ENCODE peak calls at places on chromosomes 13 and 19, in seven cellular contexts. L is lower leg skin; J is glutamatergic neuron; X is activated CD8-positive, alpha-beta T cell treated with anti-CD3 and anti-CD28 coated beads for 36 hours; R is cardiac muscle cell; E is progenitor cell of endocrine pancreas; Y is breast epithelium. F is an unnamed sample.
A peak's percentile ranks its signal among the peaks of the same experiment; 100 is the strongest.

GRCh38 chr19:41441321-41441945 is 1.5 kb upstream of the ERICH4 start:
- DNase-seq in R (no peak), X (no peak), J (no peak), E (no peak), L (peak; percentile 59), Y (no peak), F (no peak)

GRCh38 chr19:19185853-19186728 is 5.9 kb downstream of the BORCS8 start:
- DNase-seq in X (peak; percentile 64), R (peak; percentile 56), L (no peak), J (peak; percentile 62), Y (no peak), E (peak; percentile 31), F (no peak)

GRCh38 chr13:27712421-27712820 is 79.9 kb upstream of the GSX1 start:
- DNase-seq in X (peak; percentile 21), L (no peak), Y (no peak), J (no peak), R (peak; percentile 34), E (no peak), F (no peak)

GRCh38 chr19:17052439-17052838 is 22.8 kb downstream of the HAUS8 start:
- DNase-seq in Y (no peak), R (peak; percentile 60), E (no peak), X (peak; percentile 24), L (no peak), J (peak; percentile 69), F (no peak)

GRCh38 chr13:91426913-91427312 is 28.5 kb downstream of the GPC5 start:
- DNase-seq in R (no peak), E (no peak), J (no peak), X (no peak), L (no peak), Y (no peak), F (no peak)

GRCh38 chr13:83065136-83065535 is 817.1 kb downstream of the SLITRK1 start:
- DNase-seq in E (no peak), R (no peak), Y (peak; percentile 80), L (peak; percentile 90), X (no peak), J (no peak), F (no peak)

GRCh38 chr13:74134777-74135305 is 637 bp upstream of the KLF12 start:
- DNase-seq in J (peak; percentile 67), L (peak; percentile 86), Y (no peak), X (peak; percentile 85), E (peak; percentile 50), R (peak; percentile 71), F (peak; percentile 76)

GRCh38 chr19:2811735-2812413 is 7.8 kb upstream of the ZNF554 start:
- DNase-seq in E (no peak), R (no peak), Y (no peak), X (no peak), L (no peak), J (no peak), F (no peak)

GRCh38 chr13:105721056-105721455 is 814.4 kb downstream of the EFNB2 start:
- DNase-seq in J (no peak), R (no peak), L (no peak), Y (no peak), X (no peak), E (no peak), F (no peak)

GRCh38 chr19:17555929-17556813 is 722 bp downstream of the COLGALT1 start:
- DNase-seq in Y (no peak), E (no peak), R (peak; percentile 44), L (peak; percentile 94), X (peak; percentile 41), J (peak; percentile 63), F (no peak)

GRCh38 chr19:4414144-4414799 is 11.8 kb downstream of the CHAF1A start:
- DNase-seq in E (no peak), J (no peak), R (no peak), Y (no peak), L (no peak), X (no peak), F (no peak)

GRCh38 chr19:35404879-35405622 is 34.2 kb downstream of the GPR42 start:
- DNase-seq in X (peak; percentile 81), J (no peak), L (no peak), E (no peak), Y (peak; percentile 30), R (no peak), F (no peak)

GRCh38 chr19:33350538-33351309 is 22.8 kb upstream of the CEBPG start:
- DNase-seq in X (no peak), J (no peak), E (no peak), Y (peak; percentile 87), R (no peak), L (peak; percentile 90), F (no peak)

GRCh38 chr19:29702161-29702957 is 12.7 kb downstream of the C19orf12 start:
- DNase-seq in L (no peak), X (no peak), J (no peak), E (no peak), Y (no peak), R (no peak), F (no peak)

GRCh38 chr19:33175886-33176669 is 18.1 kb upstream of the LRP3 start:
- DNase-seq in Y (peak; percentile 22), L (peak; percentile 91), R (peak; percentile 56), E (peak; percentile 23), J (peak; percentile 31), X (peak; percentile 21), F (no peak)

GRCh38 chr19:33374406-33374703 is 846 bp downstream of the CEBPG start:
- DNase-seq in E (no peak), Y (no peak), X (peak; percentile 16), R (peak; percentile 42), L (peak; percentile 83), J (no peak), F (no peak)

GRCh38 chr13:38759390-38759789 is 72.5 kb downstream of the FREM2 start:
- DNase-seq in E (no peak), L (no peak), J (no peak), X (no peak), Y (no peak), R (no peak), F (no peak)

GRCh38 chr19:58556633-58557252 is 1.7 kb downstream of the UBE2M start:
- DNase-seq in R (no peak), J (no peak), L (peak; percentile 78), X (no peak), E (no peak), Y (no peak), F (peak; percentile 14)

GRCh38 chr13:39945226-39945625 is 289.8 kb downstream of the COG6 start:
- DNase-seq in E (no peak), L (no peak), Y (no peak), R (no peak), X (no peak), J (no peak), F (no peak)

GRCh38 chr13:101065314-101065713 is 351.0 kb downstream of the NALCN start:
- DNase-seq in R (no peak), E (no peak), J (no peak), Y (no peak), L (no peak), X (no peak), F (no peak)

GRCh38 chr13:87678353-87678752 is 7.2 kb downstream of the SLITRK5 start:
- DNase-seq in L (no peak), J (no peak), X (no peak), Y (no peak), R (no peak), E (no peak), F (no peak)

GRCh38 chr13:22926176-22927007 is 254.4 kb upstream of the SGCG start:
- DNase-seq in Y (peak; percentile 26), R (peak; percentile 2), E (no peak), J (peak; percentile 65), L (peak; percentile 93), X (no peak), F (no peak)
- TF ChIP-seq CTCF in Y (no peak), R (no peak), E (no peak), J (no peak), L (no peak), X (no peak), F (no peak)

DNA sequence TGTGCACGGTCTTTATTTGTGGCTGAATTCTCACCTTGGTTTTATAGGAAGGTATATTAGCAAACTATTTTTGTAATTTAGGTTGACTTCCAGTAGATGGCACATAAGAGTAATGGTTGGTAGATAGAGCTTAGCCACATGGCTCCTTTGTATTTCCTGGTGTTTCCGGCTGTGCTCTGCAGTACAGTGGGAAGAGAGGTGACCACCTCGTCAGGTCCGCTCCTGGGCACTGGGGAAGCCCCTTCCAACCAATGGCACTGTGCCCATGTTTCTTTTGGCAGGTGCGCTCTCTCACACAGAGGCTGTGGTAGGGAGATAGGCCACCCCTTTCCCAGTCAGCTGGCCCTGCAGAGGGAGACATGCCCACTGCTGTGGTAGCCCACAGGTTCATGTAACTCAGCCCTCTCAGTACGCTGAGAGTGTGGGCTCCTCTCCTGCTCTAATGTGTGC is 74.3 kb upstream of the ATP12A start:
- DNase-seq in X (no peak), Y (no peak), R (no peak), J (no peak), E (no peak), L (no peak), F (no peak)
- TF ChIP-seq CTCF in X (peak; percentile 45), Y (peak; percentile 13), R (peak; percentile 53), J (no peak), E (peak; percentile 36), L (no peak), F (no peak)

GRCh38 chr19:10855879-10856522 is 7.8 kb downstream of the C19orf38 start:
- DNase-seq in R (peak; percentile 11), X (peak; percentile 53), E (no peak), Y (no peak), J (no peak), L (no peak), F (no peak)
- TF ChIP-seq CTCF in R (peak; percentile 43), X (peak; percentile 64), E (peak; percentile 56), Y (no peak), J (peak; percentile 72), L (no peak), F (no peak)

GRCh38 chr19:55484571-55485438 is at the start of gene NAT14:
- DNase-seq in E (peak; percentile 76), R (peak; percentile 84), X (peak; percentile 67), J (peak; percentile 92), L (no peak), Y (no peak), F (peak; percentile 77)

GRCh38 chr19:55483681-55484361 is 1.2 kb upstream of the NAT14 start:
- DNase-seq in L (no peak), R (no peak), X (no peak), Y (no peak), J (peak; percentile 67), E (no peak), F (no peak)

GRCh38 chr19:55482967-55483671 is 1.9 kb upstream of the NAT14 start:
- DNase-seq in Y (no peak), R (no peak), E (no peak), X (no peak), L (no peak), J (no peak), F (no peak)

GRCh38 chr19:55481148-55482127 is 3.5 kb upstream of the NAT14 start:
- DNase-seq in L (no peak), Y (no peak), X (no peak), J (no peak), R (no peak), E (no peak), F (no peak)

GRCh38 chr19:55482128-55482961 is 2.6 kb upstream of the NAT14 start:
- DNase-seq in J (no peak), E (no peak), L (no peak), R (no peak), Y (no peak), X (no peak), F (no peak)
- TF ChIP-seq CTCF in J (no peak), E (no peak), L (no peak), R (no peak), Y (no peak), X (no peak), F (no peak)

F was measured in activated B cell treated with CpG ODN at 0.5 μM for 24 hours.